ENCODE peak calls at places on chromosomes 16 and 17, in six cellular contexts. V is breast epithelium, F is cardiac muscle cell, Z is prostate gland, R is heart right ventricle, I is A549. H is an unnamed sample.

GRCh38 chr17:30530346-30531025 is 53.3 kb downstream of the GOSR1 start:
- DNase-seq in V (no peak), F (no peak), Z (no peak), R (no peak), I (no peak), H (no peak)

GRCh38 chr17:61551255-61551742 is 39.7 kb downstream of the NACA2 start:
- DNase-seq in V (no peak), F (peak), Z (no peak), R (no peak), I (peak), H (no peak)

GRCh38 chr17:71649986-71650385 is 470.8 kb upstream of the SOX9 start:
- DNase-seq in V (no peak), F (no peak), Z (no peak), R (no peak), I (no peak), H (no peak)

GRCh38 chr16:67207857-67208524 is 9.1 kb downstream of the ELMO3 start:
- DNase-seq in V (no peak), F (no peak), Z (no peak), R (no peak), I (peak), H (peak)

GRCh38 chr17:43338886-43339516 is 59.8 kb upstream of the ARL4D start:
- DNase-seq in V (peak), F (peak), Z (peak), R (peak), I (peak), H (peak)

GRCh38 chr16:17598968-17599367 is 128.2 kb upstream of the XYLT1 start:
- DNase-seq in V (no peak), F (no peak), Z (no peak), R (no peak), I (no peak), H (no peak)

GRCh38 chr16:71499775-71500364 is 10.7 kb upstream of the ZNF19 start:
- DNase-seq in V (no peak), F (peak), Z (peak), R (no peak), I (peak), H (no peak)

GRCh38 chr17:68061512-68062313 is 26.2 kb downstream of the KPNA2 start:
- DNase-seq in V (no peak), F (no peak), Z (no peak), R (no peak), I (no peak), H (no peak)

GRCh38 chr17:74612046-74612445 is 11.5 kb downstream of the CD300E start:
- DNase-seq in V (no peak), F (no peak), Z (no peak), R (no peak), I (no peak), H (no peak)

GRCh38 chr17:49520386-49521087 is 25.4 kb downstream of the NGFR start:
- DNase-seq in V (peak), F (no peak), Z (no peak), R (no peak), I (no peak), H (no peak)

GRCh38 chr16:24035127-24035842 is 199.5 kb downstream of the PRKCB start:
- DNase-seq in V (no peak), F (no peak), Z (no peak), R (no peak), I (no peak), H (no peak)

GRCh38 chr16:68090109-68090508 is 4.9 kb downstream of the NFATC3 start:
- DNase-seq in V (no peak), F (no peak), Z (no peak), R (no peak), I (no peak), H (no peak)

GRCh38 chr17:27338536-27338985 is 44.6 kb downstream of the WSB1 start:
- DNase-seq in V (no peak), F (no peak), Z (no peak), R (no peak), I (no peak), H (no peak)

GRCh38 chr17:1553354-1554266 is 9.0 kb downstream of the PITPNA start:
- DNase-seq in V (no peak), F (peak), Z (no peak), R (no peak), I (no peak), H (no peak)
- H3K27ac ChIP-seq in V (no peak), F (peak), Z (no peak), R (peak), I (no peak), H (no peak)

DNA sequence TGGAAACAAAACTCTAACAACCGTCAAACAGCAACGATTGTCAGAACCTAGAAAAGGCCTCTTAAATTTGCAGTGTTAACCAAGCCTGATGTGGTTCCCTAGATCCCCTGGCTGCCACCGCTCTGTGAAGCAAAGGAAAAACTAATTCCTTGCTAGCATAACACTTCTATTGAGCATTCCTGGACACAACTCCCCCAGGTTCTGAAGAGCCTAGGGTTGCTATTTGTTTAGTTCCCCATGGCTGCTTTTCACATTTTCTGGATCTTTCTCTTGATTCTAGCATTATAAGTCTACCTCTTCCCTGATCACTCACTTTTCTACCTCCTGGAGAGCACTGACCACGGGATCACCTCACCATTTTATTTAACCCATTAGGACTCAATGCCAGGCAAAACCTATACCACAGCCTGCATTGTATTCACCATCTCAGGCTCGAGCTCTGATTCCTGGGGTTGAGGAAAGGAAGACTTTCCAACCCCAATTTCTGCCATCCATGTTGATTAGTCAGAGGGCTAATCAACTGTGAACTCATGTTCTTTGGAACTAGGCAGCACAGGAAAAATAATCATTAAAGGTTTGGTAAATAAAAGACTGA is 692 bp upstream of the KCNJ16 start:
- DNase-seq in V (no peak), F (no peak), Z (no peak), R (no peak), I (no peak), H (no peak)
- H3K4me3 ChIP-seq in V (no peak), F (no peak), Z (no peak), R (no peak), I (no peak), H (no peak)

DNA sequence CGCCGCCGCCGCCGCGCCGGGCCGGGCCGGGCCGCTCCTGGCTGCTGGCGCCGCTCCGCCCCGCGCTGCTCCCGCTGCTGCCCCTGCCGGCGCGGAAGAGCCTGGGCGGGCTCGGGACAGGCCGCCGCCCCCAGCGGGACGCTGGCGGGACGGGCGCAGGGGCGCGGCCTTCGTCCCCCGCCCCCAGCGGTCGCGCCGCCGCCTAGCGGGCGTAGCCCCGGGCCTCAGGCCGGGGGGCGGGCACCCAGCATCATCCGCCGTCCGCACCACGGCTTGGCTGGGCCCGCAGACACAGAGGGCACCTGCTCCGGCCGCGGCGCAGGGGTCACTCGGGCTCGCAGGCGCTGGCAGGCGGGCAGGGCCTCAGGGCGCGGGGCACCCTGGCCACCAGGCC is at the start of gene AMFR:
- DNase-seq in V (no peak), F (peak), Z (peak), R (peak), I (peak), H (peak)
- TF ChIP-seq CTCF in V (no peak), F (no peak), Z (peak), R (peak), I (peak), H (peak)

GRCh38 chr17:2975469-2975958 is 87.9 kb downstream of the OR1D5 start:
- DNase-seq in V (no peak), F (no peak), Z (peak), R (no peak), I (no peak), H (no peak)
- H3K27ac ChIP-seq in V (peak), F (no peak), Z (peak), R (no peak), I (no peak), H (no peak)

GRCh38 chr17:76670020-76670707 is 26.6 kb upstream of the ST6GALNAC1 start:
- DNase-seq in V (no peak), F (no peak), Z (no peak), R (no peak), I (no peak), H (no peak)
- H3K4me3 ChIP-seq in V (no peak), F (no peak), Z (no peak), R (no peak), I (no peak), H (no peak)

DNA sequence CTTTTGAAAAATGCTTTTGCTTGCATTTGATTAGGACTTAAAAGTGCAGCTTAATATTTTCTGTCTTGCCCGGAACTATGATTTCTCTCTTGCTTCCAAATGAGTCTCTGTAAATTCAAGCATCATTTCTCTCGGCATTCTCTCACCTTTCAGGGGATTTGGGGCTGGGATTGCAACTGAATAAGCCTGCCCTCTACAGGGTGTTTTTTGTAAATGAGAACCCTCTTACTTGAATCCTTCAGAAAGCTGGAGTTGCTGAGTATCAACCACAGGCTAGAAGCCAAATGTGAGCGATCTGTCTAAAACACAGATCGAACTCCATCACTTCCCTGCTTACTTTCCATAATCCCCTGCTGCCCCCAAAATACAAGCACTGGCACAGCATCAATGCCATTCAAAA is 234.6 kb downstream of the TMEM114 start:
- DNase-seq in V (no peak), F (peak), Z (no peak), R (no peak), I (no peak), H (no peak)
- TF ChIP-seq CTCF in V (no peak), F (no peak), Z (no peak), R (no peak), I (peak), H (peak)

GRCh38 chr17:44922136-44922535 is 6.8 kb upstream of the GFAP start:
- DNase-seq in V (peak), F (no peak), Z (no peak), R (no peak), I (no peak), H (no peak)

GRCh38 chr17:44921122-44921882 is 6.0 kb upstream of the GFAP start:
- DNase-seq in V (peak), F (peak), Z (no peak), R (peak), I (no peak), H (no peak)

GRCh38 chr17:44925731-44926697 is 10.7 kb upstream of the GFAP start:
- DNase-seq in V (peak), F (no peak), Z (no peak), R (no peak), I (no peak), H (no peak)

GRCh38 chr17:44922746-44923470 is 7.6 kb upstream of the GFAP start:
- DNase-seq in V (peak), F (no peak), Z (no peak), R (no peak), I (no peak), H (peak)

GRCh38 chr17:44924107-44924544 is 8.8 kb upstream of the GFAP start:
- DNase-seq in V (peak), F (no peak), Z (no peak), R (no peak), I (no peak), H (no peak)
- H3K27ac ChIP-seq in V (no peak), F (no peak), Z (no peak), R (no peak), I (no peak), H (no peak)

GRCh38 chr17:40872416-40872815 is 5.4 kb upstream of the KRT12 start:
- DNase-seq in V (no peak), F (no peak), Z (no peak), R (no peak), I (no peak), H (no peak)
- H3K4me3 ChIP-seq in V (no peak), F (no peak), Z (no peak), R (no peak), I (no peak), H (no peak)

DNA sequence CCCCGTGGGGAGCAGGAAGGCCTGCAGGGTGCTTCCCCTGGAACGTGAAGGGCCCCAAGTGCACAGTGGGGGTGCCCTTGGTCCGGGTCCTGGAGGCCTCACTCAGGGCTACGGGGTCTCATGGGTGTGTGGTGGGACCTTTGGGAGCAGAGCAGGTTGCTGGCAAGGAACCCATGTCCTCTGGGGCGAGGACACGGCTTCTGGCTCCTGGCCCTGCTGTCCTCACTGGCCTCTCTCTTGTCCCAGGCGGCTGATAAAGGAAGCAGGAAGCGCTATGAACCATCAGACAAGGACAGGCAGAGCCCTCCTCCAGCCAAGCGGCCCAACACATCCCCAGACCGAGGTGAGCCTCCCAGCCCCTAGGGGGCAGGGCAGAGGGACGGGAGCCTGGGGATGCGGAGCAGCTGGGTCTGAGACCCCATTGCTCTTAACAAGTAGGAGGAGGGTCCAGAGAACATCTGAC is 9.8 kb upstream of the IL17C start:
- DNase-seq in V (no peak), F (peak), Z (no peak), R (peak), I (peak), H (no peak)
- TF ChIP-seq CTCF in V (no peak), F (peak), Z (no peak), R (peak), I (no peak), H (no peak)

GRCh38 chr17:28928061-28928460 is 23.3 kb downstream of the PHF12 start:
- DNase-seq in V (no peak), F (no peak), Z (no peak), R (no peak), I (no peak), H (no peak)
- H3K27ac ChIP-seq in V (peak), F (no peak), Z (no peak), R (no peak), I (no peak), H (no peak)